ENCODE peak calls at places on chromosomes 2 and 18, in eight cellular contexts. One of them, this sample, is unnamed.
A peak's percentile ranks its signal among the peaks of the same experiment; 100 is the strongest.

GRCh38 chr18:51077217-51077616 is 47.2 kb downstream of the SMAD4 start:
- DNase-seq in heart right ventricle: no peak
- DNase-seq in GM03348: peak; percentile 51
- DNase-seq in A549: no peak
- DNase-seq in fibroblast of lung: peak; percentile 59
- DNase-seq in hippocampal formation: no peak
- DNase-seq in left cardiac atrium: no peak
- DNase-seq in mesendoderm: no peak
- DNase-seq in this sample: no peak

GRCh38 chr2:20172273-20173052 is 52.5 kb downstream of the SDC1 start:
- DNase-seq in fibroblast of lung: no peak
- DNase-seq in left cardiac atrium: no peak
- DNase-seq in mesendoderm: no peak
- DNase-seq in hippocampal formation: no peak
- DNase-seq in GM03348: no peak
- DNase-seq in heart right ventricle: no peak
- DNase-seq in A549: no peak
- DNase-seq in this sample: no peak

GRCh38 chr2:61158356-61158944 is 3.5 kb upstream of the C2orf74 start:
- DNase-seq in left cardiac atrium: no peak
- DNase-seq in A549: no peak
- DNase-seq in GM03348: no peak
- DNase-seq in mesendoderm: peak; percentile 89
- DNase-seq in fibroblast of lung: no peak
- DNase-seq in hippocampal formation: no peak
- DNase-seq in heart right ventricle: no peak
- DNase-seq in this sample: no peak

GRCh38 chr2:204258900-204259299 is 286.4 kb upstream of the PARD3B start:
- DNase-seq in GM03348: no peak
- DNase-seq in left cardiac atrium: no peak
- DNase-seq in hippocampal formation: no peak
- DNase-seq in mesendoderm: no peak
- DNase-seq in heart right ventricle: no peak
- DNase-seq in A549: no peak
- DNase-seq in fibroblast of lung: no peak
- DNase-seq in this sample: no peak

GRCh38 chr2:55843096-55843991 is 80.2 kb downstream of the EFEMP1 start:
- DNase-seq in A549: peak; percentile 95
- DNase-seq in mesendoderm: no peak
- DNase-seq in left cardiac atrium: no peak
- DNase-seq in GM03348: peak; percentile 80
- DNase-seq in fibroblast of lung: peak; percentile 99
- DNase-seq in heart right ventricle: no peak
- DNase-seq in hippocampal formation: no peak
- DNase-seq in this sample: no peak

GRCh38 chr18:22345733-22346132 is 72.0 kb downstream of the CTAGE1 start:
- DNase-seq in fibroblast of lung: no peak
- DNase-seq in hippocampal formation: no peak
- DNase-seq in mesendoderm: no peak
- DNase-seq in left cardiac atrium: no peak
- DNase-seq in heart right ventricle: no peak
- DNase-seq in A549: no peak
- DNase-seq in GM03348: no peak
- DNase-seq in this sample: no peak

GRCh38 chr2:15634846-15635490 is 43.3 kb downstream of the DDX1 start:
- DNase-seq in fibroblast of lung: no peak
- DNase-seq in heart right ventricle: no peak
- DNase-seq in GM03348: peak; percentile 54
- DNase-seq in mesendoderm: peak; percentile 71
- DNase-seq in hippocampal formation: no peak
- DNase-seq in A549: no peak
- DNase-seq in left cardiac atrium: no peak
- DNase-seq in this sample: no peak

GRCh38 chr2:40330086-40330485 is 121.8 kb downstream of the SLC8A1 start:
- DNase-seq in hippocampal formation: no peak
- DNase-seq in heart right ventricle: no peak
- DNase-seq in GM03348: no peak
- DNase-seq in mesendoderm: no peak
- DNase-seq in A549: no peak
- DNase-seq in left cardiac atrium: no peak
- DNase-seq in fibroblast of lung: no peak
- DNase-seq in this sample: no peak

GRCh38 chr18:45974088-45974536 is 7.0 kb upstream of the EPG5 start:
- DNase-seq in A549: peak; percentile 74
- DNase-seq in GM03348: peak; percentile 75
- DNase-seq in heart right ventricle: no peak
- DNase-seq in fibroblast of lung: peak; percentile 92
- DNase-seq in left cardiac atrium: peak; percentile 37
- DNase-seq in hippocampal formation: peak; percentile 75
- DNase-seq in mesendoderm: peak; percentile 70
- DNase-seq in this sample: peak; percentile 12

GRCh38 chr2:74902281-74902860 is 56.1 kb upstream of the POLE4 start:
- DNase-seq in GM03348: no peak
- DNase-seq in hippocampal formation: peak; percentile 79
- DNase-seq in A549: no peak
- DNase-seq in heart right ventricle: no peak
- DNase-seq in left cardiac atrium: no peak
- DNase-seq in fibroblast of lung: no peak
- DNase-seq in mesendoderm: no peak
- DNase-seq in this sample: no peak

GRCh38 chr18:61549889-61550288 is 216.7 kb downstream of the CDH20 start:
- DNase-seq in GM03348: no peak
- DNase-seq in left cardiac atrium: no peak
- DNase-seq in mesendoderm: no peak
- DNase-seq in fibroblast of lung: no peak
- DNase-seq in hippocampal formation: no peak
- DNase-seq in heart right ventricle: no peak
- DNase-seq in A549: no peak
- DNase-seq in this sample: no peak

GRCh38 chr2:11773111-11773510 is 26.7 kb downstream of the LPIN1 start:
- DNase-seq in fibroblast of lung: no peak
- DNase-seq in GM03348: no peak
- DNase-seq in left cardiac atrium: no peak
- DNase-seq in A549: no peak
- DNase-seq in mesendoderm: no peak
- DNase-seq in hippocampal formation: no peak
- DNase-seq in heart right ventricle: no peak
- DNase-seq in this sample: no peak

GRCh38 chr2:201378496-201379397 is 21.6 kb upstream of the FLACC1 start:
- DNase-seq in mesendoderm: no peak
- DNase-seq in A549: no peak
- DNase-seq in GM03348: no peak
- DNase-seq in hippocampal formation: no peak
- DNase-seq in fibroblast of lung: no peak
- DNase-seq in heart right ventricle: no peak
- DNase-seq in left cardiac atrium: no peak
- DNase-seq in this sample: no peak

GRCh38 chr2:100246163-100247145 is 75.8 kb downstream of the LONRF2 start:
- DNase-seq in GM03348: peak; percentile 31
- DNase-seq in left cardiac atrium: no peak
- DNase-seq in hippocampal formation: no peak
- DNase-seq in A549: peak; percentile 50
- DNase-seq in heart right ventricle: no peak
- DNase-seq in fibroblast of lung: no peak
- DNase-seq in mesendoderm: peak; percentile 59
- DNase-seq in this sample: no peak

GRCh38 chr2:178412047-178412446 is 38.9 kb downstream of the PRKRA start:
- DNase-seq in hippocampal formation: no peak
- DNase-seq in A549: no peak
- DNase-seq in mesendoderm: peak; percentile 30
- DNase-seq in heart right ventricle: no peak
- DNase-seq in left cardiac atrium: no peak
- DNase-seq in fibroblast of lung: no peak
- DNase-seq in GM03348: no peak
- DNase-seq in this sample: no peak

GRCh38 chr2:58629720-58630119 is 388.6 kb upstream of the FANCL start:
- DNase-seq in hippocampal formation: no peak
- DNase-seq in A549: peak; percentile 8
- DNase-seq in GM03348: no peak
- DNase-seq in mesendoderm: no peak
- DNase-seq in fibroblast of lung: no peak
- DNase-seq in heart right ventricle: no peak
- DNase-seq in left cardiac atrium: no peak
- DNase-seq in this sample: no peak

GRCh38 chr2:65818873-65819451 is 386.6 kb upstream of the SPRED2 start:
- DNase-seq in mesendoderm: peak; percentile 84
- DNase-seq in heart right ventricle: no peak
- DNase-seq in hippocampal formation: no peak
- DNase-seq in A549: no peak
- DNase-seq in GM03348: no peak
- DNase-seq in fibroblast of lung: no peak
- DNase-seq in left cardiac atrium: no peak
- DNase-seq in this sample: no peak

GRCh38 chr2:142873850-142874287 is 3.6 kb upstream of the KYNU start:
- DNase-seq in heart right ventricle: no peak
- DNase-seq in GM03348: no peak
- DNase-seq in A549: no peak
- DNase-seq in left cardiac atrium: no peak
- DNase-seq in mesendoderm: no peak
- DNase-seq in fibroblast of lung: no peak
- DNase-seq in hippocampal formation: no peak
- DNase-seq in this sample: no peak

GRCh38 chr2:29747786-29748470 is 173.5 kb downstream of the ALK start:
- DNase-seq in mesendoderm: no peak
- DNase-seq in GM03348: peak; percentile 63
- DNase-seq in A549: peak; percentile 83
- DNase-seq in hippocampal formation: no peak
- DNase-seq in fibroblast of lung: peak; percentile 56
- DNase-seq in heart right ventricle: no peak
- DNase-seq in left cardiac atrium: no peak
- DNase-seq in this sample: no peak

GRCh38 chr2:10452334-10452733 is 4.2 kb upstream of the ODC1 start:
- DNase-seq in left cardiac atrium: no peak
- DNase-seq in fibroblast of lung: peak; percentile 64
- DNase-seq in A549: peak; percentile 95
- DNase-seq in hippocampal formation: no peak
- DNase-seq in mesendoderm: no peak
- DNase-seq in GM03348: peak; percentile 78
- DNase-seq in heart right ventricle: no peak
- DNase-seq in this sample: no peak

GRCh38 chr18:58978916-58979315 is 114.2 kb downstream of the ZNF532 start:
- DNase-seq in hippocampal formation: no peak
- DNase-seq in fibroblast of lung: no peak
- DNase-seq in mesendoderm: no peak
- DNase-seq in heart right ventricle: no peak
- DNase-seq in A549: no peak
- DNase-seq in GM03348: no peak
- DNase-seq in left cardiac atrium: no peak
- DNase-seq in this sample: no peak

GRCh38 chr2:50344509-50345106 is 687.3 kb downstream of the NRXN1 start:
- DNase-seq in mesendoderm: peak; percentile 44
- DNase-seq in fibroblast of lung: no peak
- DNase-seq in heart right ventricle: no peak
- DNase-seq in left cardiac atrium: no peak
- DNase-seq in hippocampal formation: peak; percentile 15
- DNase-seq in A549: no peak
- DNase-seq in GM03348: no peak
- DNase-seq in this sample: peak; percentile 3

GRCh38 chr18:62377408-62377807 is 52.3 kb downstream of the TNFRSF11A start:
- DNase-seq in fibroblast of lung: no peak
- DNase-seq in mesendoderm: no peak
- DNase-seq in A549: no peak
- DNase-seq in hippocampal formation: no peak
- DNase-seq in left cardiac atrium: no peak
- DNase-seq in heart right ventricle: no peak
- DNase-seq in GM03348: no peak
- DNase-seq in this sample: no peak

GRCh38 chr18:79935098-79935480 is 16.4 kb downstream of the SLC66A2 start:
- DNase-seq in GM03348: no peak
- DNase-seq in heart right ventricle: no peak
- DNase-seq in fibroblast of lung: no peak
- DNase-seq in left cardiac atrium: no peak
- DNase-seq in mesendoderm: no peak
- DNase-seq in A549: no peak
- DNase-seq in hippocampal formation: no peak
- DNase-seq in this sample: no peak

GRCh38 chr2:3198119-3198518 is 179.5 kb downstream of the EIPR1 start:
- DNase-seq in fibroblast of lung: no peak
- DNase-seq in left cardiac atrium: no peak
- DNase-seq in heart right ventricle: no peak
- DNase-seq in A549: peak; percentile 58
- DNase-seq in GM03348: no peak
- DNase-seq in hippocampal formation: no peak
- DNase-seq in mesendoderm: peak; percentile 82
- DNase-seq in this sample: no peak

GRCh38 chr2:143841935-143842334 is 678.0 kb downstream of the ZEB2 start:
- DNase-seq in hippocampal formation: no peak
- DNase-seq in mesendoderm: peak; percentile 45
- DNase-seq in left cardiac atrium: no peak
- DNase-seq in A549: peak; percentile 4
- DNase-seq in fibroblast of lung: peak; percentile 53
- DNase-seq in heart right ventricle: no peak
- DNase-seq in GM03348: no peak
- DNase-seq in this sample: no peak

GRCh38 chr2:54409752-54410151 is 46.4 kb upstream of the SPTBN1 start:
- DNase-seq in A549: no peak
- DNase-seq in left cardiac atrium: no peak
- DNase-seq in fibroblast of lung: no peak
- DNase-seq in heart right ventricle: no peak
- DNase-seq in hippocampal formation: peak; percentile 61
- DNase-seq in GM03348: no peak
- DNase-seq in mesendoderm: peak; percentile 55
- DNase-seq in this sample: no peak

GRCh38 chr2:32937602-32938450 is 8.9 kb upstream of the LTBP1 start:
- DNase-seq in A549: no peak
- DNase-seq in heart right ventricle: no peak
- DNase-seq in left cardiac atrium: no peak
- DNase-seq in mesendoderm: peak; percentile 87
- DNase-seq in hippocampal formation: no peak
- DNase-seq in fibroblast of lung: peak; percentile 33
- DNase-seq in GM03348: no peak
- DNase-seq in this sample: no peak

GRCh38 chr18:77899972-77900754 is 650.5 kb downstream of the GALR1 start:
- DNase-seq in A549: peak; percentile 33
- DNase-seq in fibroblast of lung: peak; percentile 2
- DNase-seq in left cardiac atrium: peak; percentile 40
- DNase-seq in hippocampal formation: peak; percentile 4
- DNase-seq in GM03348: peak; percentile 88
- DNase-seq in mesendoderm: peak; percentile 79
- DNase-seq in heart right ventricle: peak; percentile 34
- DNase-seq in this sample: no peak

GRCh38 chr2:45652090-45653050 is 895 bp downstream of the PRKCE start:
- DNase-seq in GM03348: peak; percentile 56
- DNase-seq in heart right ventricle: peak; percentile 38
- DNase-seq in left cardiac atrium: peak; percentile 63
- DNase-seq in mesendoderm: peak; percentile 35
- DNase-seq in fibroblast of lung: peak; percentile 70
- DNase-seq in hippocampal formation: no peak
- DNase-seq in A549: peak; percentile 20
- DNase-seq in this sample: peak; percentile 13

GRCh38 chr2:23460228-23460627 is 75.2 kb downstream of the KLHL29 start:
- DNase-seq in hippocampal formation: no peak
- DNase-seq in heart right ventricle: no peak
- DNase-seq in left cardiac atrium: no peak
- DNase-seq in GM03348: peak; percentile 43
- DNase-seq in fibroblast of lung: peak; percentile 48
- DNase-seq in mesendoderm: peak; percentile 59
- DNase-seq in A549: peak; percentile 43
- DNase-seq in this sample: no peak

GRCh38 chr2:205712508-205712907 is 30.2 kb downstream of the NRP2 start:
- DNase-seq in hippocampal formation: no peak
- DNase-seq in GM03348: no peak
- DNase-seq in left cardiac atrium: no peak
- DNase-seq in mesendoderm: no peak
- DNase-seq in A549: no peak
- DNase-seq in fibroblast of lung: peak; percentile 54
- DNase-seq in heart right ventricle: no peak
- DNase-seq in this sample: no peak

GRCh38 chr2:460861-461260 is 173.0 kb upstream of the ALKAL2 start:
- DNase-seq in fibroblast of lung: peak; percentile 8
- DNase-seq in A549: no peak
- DNase-seq in hippocampal formation: no peak
- DNase-seq in left cardiac atrium: no peak
- DNase-seq in heart right ventricle: no peak
- DNase-seq in GM03348: no peak
- DNase-seq in mesendoderm: no peak
- DNase-seq in this sample: no peak

GRCh38 chr2:127150996-127151395 is 44.0 kb upstream of the BIN1 start:
- DNase-seq in heart right ventricle: no peak
- DNase-seq in left cardiac atrium: no peak
- DNase-seq in hippocampal formation: no peak
- DNase-seq in A549: no peak
- DNase-seq in fibroblast of lung: no peak
- DNase-seq in mesendoderm: no peak
- DNase-seq in GM03348: no peak
- DNase-seq in this sample: no peak